ENCODE peak calls at places on chromosomes 4 and X, in four cellular contexts. X is NCI-H1417, U is cardiac muscle cell, I is sigmoid colon. N is an unnamed sample.

GRCh38 chr4:102772738-102773340 is 12.1 kb upstream of the MANBA start:
- DNase-seq in I (no peak), U (no peak), X (no peak), N (no peak)

GRCh38 chr4:146110847-146111485 is 64.6 kb upstream of the LSM6 start:
- DNase-seq in X (no peak), I (no peak), U (no peak), N (no peak)

GRCh38 chr4:35163189-35163588 is 1081.1 kb downstream of the ARAP2 start:
- DNase-seq in X (no peak), U (no peak), I (no peak), N (no peak)

GRCh38 chr4:19026281-19026680 is 1004.7 kb upstream of the LCORL start:
- DNase-seq in U (no peak), X (no peak), I (peak), N (peak)

GRCh38 chr4:152161676-152162330 is 374.1 kb downstream of the FBXW7 start:
- DNase-seq in U (no peak), I (no peak), X (no peak), N (peak)

GRCh38 chr4:78951862-78952472 is 12.7 kb upstream of the PAQR3 start:
- DNase-seq in U (peak), X (peak), I (no peak), N (no peak)

GRCh38 chr4:174828845-174829701 is at the start of gene GLRA3:
- DNase-seq in X (peak), I (no peak), U (peak), N (peak)

GRCh38 chrX:129741880-129742758 is 3.3 kb downstream of the XPNPEP2 start:
- DNase-seq in U (peak), I (peak), X (no peak), N (no peak)

GRCh38 chrX:141176586-141177451 is at the start of gene LDOC1:
- DNase-seq in U (peak), X (peak), I (peak), N (peak)

GRCh38 chr4:87541956-87542709 is 13.0 kb upstream of the SPARCL1 start:
- DNase-seq in I (no peak), X (no peak), U (no peak), N (no peak)

GRCh38 chrX:69615779-69616519 is at the start of gene EDA:
- DNase-seq in U (peak), I (peak), X (peak), N (peak)

GRCh38 chr4:153233761-153234371 is 29.6 kb downstream of the TRIM2 start:
- DNase-seq in U (no peak), I (peak), X (no peak), N (peak)

N was measured in astrocyte.